ENCODE peak calls at places on chromosomes 2 and 18, in nine cellular contexts. H is A549, B is left lung, L is IMR-90, D is fibroblast of lung, P is lower lobe of right lung, G is H9, T is left ventricle myocardium inferior, E is right lobe of liver. K is an unnamed sample.

GRCh38 chr2:197209274-197209673 is 101.3 kb downstream of the ANKRD44 start:
- DNase-seq in L (no peak), H (no peak), B (no peak), E (no peak), T (no peak), P (no peak), G (no peak), D (no peak), K (no peak)

GRCh38 chr18:6885992-6886823 is 156.7 kb downstream of the ARHGAP28 start:
- DNase-seq in P (no peak), G (no peak), E (peak), T (no peak), L (peak), B (no peak), H (peak), D (peak), K (peak)

GRCh38 chr18:61926532-61926931 is 33.7 kb upstream of the RNF152 start:
- DNase-seq in P (no peak), B (no peak), D (no peak), H (no peak), L (no peak), G (no peak), E (no peak), T (no peak), K (no peak)

GRCh38 chr18:10942998-10943397 is 206.4 kb downstream of the PIEZO2 start:
- DNase-seq in L (no peak), P (no peak), H (no peak), T (no peak), D (no peak), B (no peak), G (no peak), E (no peak), K (no peak)

GRCh38 chr2:44912660-44913059 is 28.8 kb upstream of the SIX3 start:
- DNase-seq in H (peak), E (no peak), P (no peak), B (no peak), D (peak), L (peak), G (no peak), T (no peak), K (no peak)

GRCh38 chr2:211344289-211344688 is 787.9 kb downstream of the CPS1 start:
- DNase-seq in B (no peak), D (no peak), L (no peak), E (no peak), H (no peak), T (no peak), P (no peak), G (no peak), K (no peak)

GRCh38 chr18:45370190-45371010 is 244.9 kb upstream of the SLC14A2 start:
- DNase-seq in D (peak), L (no peak), E (no peak), B (no peak), P (no peak), H (no peak), G (no peak), T (no peak), K (no peak)

GRCh38 chr2:185970148-185970852 is 231.7 kb downstream of the FSIP2 start:
- DNase-seq in G (no peak), E (no peak), T (no peak), D (peak), B (no peak), H (no peak), L (no peak), P (no peak), K (no peak)

GRCh38 chr18:11578799-11579198 is 30.6 kb upstream of the SLC35G4 start:
- DNase-seq in T (no peak), H (no peak), B (no peak), L (no peak), G (no peak), P (no peak), D (no peak), E (no peak), K (no peak)

GRCh38 chr18:13461488-13461887 is 242.9 kb downstream of the LDLRAD4 start:
- DNase-seq in L (no peak), E (no peak), G (no peak), T (no peak), H (no peak), D (no peak), B (no peak), P (no peak), K (no peak)

GRCh38 chr2:26630669-26631360 is 10.4 kb downstream of the CIB4 start:
- DNase-seq in E (no peak), B (no peak), G (peak), L (peak), P (peak), T (no peak), H (peak), D (no peak), K (no peak)

GRCh38 chr18:59509477-59510173 is 150.6 kb upstream of the LMAN1 start:
- DNase-seq in G (no peak), B (no peak), P (no peak), E (no peak), D (peak), L (no peak), T (peak), H (no peak), K (no peak)

GRCh38 chr2:218129756-218130155 is 3.9 kb downstream of the CXCR2 start:
- DNase-seq in H (no peak), B (no peak), E (no peak), D (peak), P (no peak), L (peak), T (no peak), G (no peak), K (no peak)

GRCh38 chr2:196131384-196131861 is 40.0 kb downstream of the STK17B start:
- DNase-seq in E (no peak), L (peak), B (no peak), H (peak), D (peak), T (no peak), G (peak), P (peak), K (no peak)

GRCh38 chr2:98134601-98135000 is 47.6 kb downstream of the VWA3B start:
- DNase-seq in E (no peak), L (no peak), D (no peak), T (no peak), H (no peak), P (no peak), B (no peak), G (no peak), K (no peak)

GRCh38 chr2:64998658-64999061 is 9.5 kb downstream of the SLC1A4 start:
- DNase-seq in E (peak), G (no peak), T (no peak), L (peak), D (no peak), B (no peak), P (no peak), H (no peak), K (no peak)

GRCh38 chr2:233446616-233447305 is 92.5 kb downstream of the DGKD start:
- DNase-seq in L (no peak), H (no peak), P (peak), B (peak), T (no peak), D (no peak), G (no peak), E (peak), K (no peak)

GRCh38 chr2:233448565-233448964 is 94.3 kb downstream of the DGKD start:
- DNase-seq in H (peak), B (no peak), E (peak), D (peak), L (no peak), T (no peak), P (no peak), G (no peak), K (no peak)

GRCh38 chr2:233449071-233449901 is 95.0 kb downstream of the DGKD start:
- DNase-seq in H (peak), T (no peak), D (peak), L (peak), G (peak), B (no peak), P (peak), E (peak), K (no peak)

GRCh38 chr2:233447506-233448219 is 93.4 kb downstream of the DGKD start:
- DNase-seq in G (no peak), D (no peak), T (no peak), P (peak), L (no peak), H (no peak), E (peak), B (no peak), K (no peak)

GRCh38 chr2:233448220-233448559 is 93.9 kb downstream of the DGKD start:
- DNase-seq in H (peak), G (peak), B (no peak), D (no peak), P (no peak), E (peak), T (no peak), L (no peak), K (no peak)
- TF ChIP-seq CTCF in H (peak), G (peak), B (no peak), D (no peak), P (no peak), E (no peak), T (peak), L (peak), K (peak)

DNA sequence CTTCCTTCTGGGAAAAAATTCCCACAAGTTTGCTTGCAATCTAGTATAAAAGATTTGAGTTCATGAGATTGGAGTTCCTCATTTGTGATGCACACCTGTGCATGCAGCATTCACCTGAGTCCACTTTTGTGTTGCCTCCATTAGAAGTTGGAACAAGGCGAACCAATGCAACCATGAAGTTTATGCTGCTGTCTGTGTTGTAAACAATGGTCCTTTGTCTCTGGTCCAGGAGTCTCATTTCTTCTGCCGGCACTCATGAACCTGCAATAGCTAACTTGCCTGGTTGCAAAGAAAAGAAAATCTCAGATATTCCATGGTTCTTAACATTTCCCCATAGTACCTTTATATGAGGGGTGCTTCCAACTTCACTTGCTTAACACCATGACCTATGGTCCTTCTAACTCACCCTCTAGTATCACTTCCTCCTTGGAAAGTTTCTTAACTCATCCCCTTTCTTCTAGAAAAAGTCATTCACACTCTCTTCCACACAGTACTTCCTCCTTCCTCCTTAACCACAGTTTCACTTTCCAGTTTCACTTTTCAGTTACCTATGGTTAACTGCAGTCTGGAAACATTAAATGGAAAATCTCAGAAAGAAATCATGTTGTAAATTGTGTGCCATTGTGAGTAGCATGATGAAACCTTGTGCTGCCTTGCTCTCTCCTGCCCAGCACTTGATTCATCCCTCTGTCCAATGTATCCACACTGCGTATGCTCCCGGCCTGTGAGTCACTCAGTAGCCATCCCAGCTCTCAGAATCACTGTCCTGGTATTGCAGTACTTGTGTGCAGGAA is 128.8 kb upstream of the TRIB2 start:
- DNase-seq in T (no peak), B (no peak), G (no peak), H (peak), D (peak), L (peak), P (no peak), E (no peak), K (no peak)
- H3K27ac ChIP-seq in T (no peak), B (no peak), G (no peak), H (no peak), D (peak), L (peak), P (peak), E (no peak), K (no peak)

DNA sequence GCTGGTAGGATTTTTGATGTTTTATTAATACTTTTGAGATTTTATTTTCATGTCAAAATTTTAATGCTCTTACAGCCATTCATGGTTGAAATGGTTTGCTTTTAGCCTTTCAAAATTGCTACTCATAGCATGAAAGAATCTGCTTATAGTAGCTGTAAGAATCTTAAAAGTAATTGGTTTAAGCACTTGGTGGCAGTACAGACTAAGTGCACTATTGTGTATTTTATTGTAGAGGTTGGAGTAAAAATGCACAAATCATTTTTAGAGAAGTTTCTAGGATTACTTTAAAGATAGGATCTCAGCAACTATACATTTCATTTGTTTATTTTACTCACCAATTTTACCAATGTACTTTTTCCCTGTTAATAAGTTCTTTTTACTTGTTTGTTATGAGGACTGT is 205.8 kb downstream of the SPAG16 start:
- DNase-seq in E (no peak), G (no peak), L (no peak), B (no peak), D (no peak), T (no peak), P (no peak), H (no peak), K (no peak)
- TF ChIP-seq CTCF in E (no peak), G (peak), L (no peak), B (no peak), D (no peak), T (peak), P (no peak), H (no peak), K (peak)

DNA sequence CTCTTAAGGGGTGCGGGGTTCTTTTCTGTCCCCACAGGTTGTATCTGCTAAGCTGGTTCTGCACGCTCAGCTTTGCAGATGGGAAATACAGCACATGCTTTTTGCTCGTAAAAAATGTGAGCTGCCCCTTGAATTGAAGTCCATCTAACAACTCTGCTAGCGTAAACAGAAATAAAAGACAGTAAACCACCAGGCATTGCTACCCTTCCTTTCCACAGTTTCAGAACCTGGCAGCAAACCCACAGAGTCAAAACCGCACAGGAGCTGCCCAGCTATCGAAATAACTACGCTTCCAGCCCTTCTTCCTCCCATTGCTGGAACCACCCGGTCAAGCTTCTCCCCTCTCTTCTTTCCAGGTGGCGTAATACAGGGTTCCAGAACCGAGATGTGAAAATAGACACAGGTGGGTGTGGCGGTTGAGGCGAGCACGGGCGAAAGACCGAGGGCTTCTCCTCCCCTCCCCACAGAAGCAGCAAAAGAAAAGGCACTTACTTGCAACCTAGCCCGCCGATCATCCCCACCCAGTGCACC is 474 bp downstream of the SCN9A start:
- DNase-seq in G (no peak), T (no peak), H (peak), B (no peak), D (peak), L (peak), E (peak), P (no peak), K (no peak)
- H3K27ac ChIP-seq in G (no peak), T (peak), H (peak), B (peak), D (peak), L (peak), E (no peak), P (peak), K (no peak)

GRCh38 chr2:221853297-221853696 is 281.2 kb upstream of the EPHA4 start:
- DNase-seq in G (no peak), H (no peak), B (no peak), E (no peak), P (no peak), D (no peak), T (no peak), L (no peak), K (no peak)
- TF ChIP-seq CTCF in G (no peak), H (no peak), B (no peak), E (no peak), P (no peak), D (no peak), T (no peak), L (no peak), K (no peak)

GRCh38 chr18:36709315-36709714 is 119.5 kb downstream of the TPGS2 start:
- DNase-seq in L (no peak), E (no peak), P (no peak), H (no peak), D (no peak), T (no peak), G (no peak), B (no peak), K (no peak)
- H3K27ac ChIP-seq in L (no peak), E (no peak), P (no peak), H (no peak), D (no peak), T (peak), G (no peak), B (no peak), K (no peak)

GRCh38 chr18:24009651-24010333 is 4.8 kb upstream of the TTC39C start:
- DNase-seq in T (no peak), H (no peak), D (no peak), B (no peak), L (no peak), P (no peak), G (no peak), E (no peak), K (no peak)
- TF ChIP-seq CTCF in T (no peak), H (no peak), D (no peak), B (no peak), L (no peak), P (no peak), G (no peak), E (no peak), K (no peak)

GRCh38 chr2:69195706-69196105 is 182.7 kb downstream of the ANTXR1 start:
- DNase-seq in G (no peak), E (no peak), B (no peak), L (no peak), P (no peak), T (no peak), D (no peak), H (no peak), K (no peak)
- H3K27ac ChIP-seq in G (no peak), E (no peak), B (no peak), L (peak), P (no peak), T (no peak), D (peak), H (no peak), K (no peak)

GRCh38 chr2:136932700-136933099 is 167.4 kb downstream of the THSD7B start:
- DNase-seq in B (no peak), T (no peak), E (no peak), G (peak), P (no peak), L (no peak), D (no peak), H (peak), K (no peak)

GRCh38 chr2:136929531-136929930 is 164.2 kb downstream of the THSD7B start:
- DNase-seq in H (no peak), G (no peak), E (no peak), P (no peak), T (no peak), B (no peak), D (no peak), L (no peak), K (no peak)

DNA sequence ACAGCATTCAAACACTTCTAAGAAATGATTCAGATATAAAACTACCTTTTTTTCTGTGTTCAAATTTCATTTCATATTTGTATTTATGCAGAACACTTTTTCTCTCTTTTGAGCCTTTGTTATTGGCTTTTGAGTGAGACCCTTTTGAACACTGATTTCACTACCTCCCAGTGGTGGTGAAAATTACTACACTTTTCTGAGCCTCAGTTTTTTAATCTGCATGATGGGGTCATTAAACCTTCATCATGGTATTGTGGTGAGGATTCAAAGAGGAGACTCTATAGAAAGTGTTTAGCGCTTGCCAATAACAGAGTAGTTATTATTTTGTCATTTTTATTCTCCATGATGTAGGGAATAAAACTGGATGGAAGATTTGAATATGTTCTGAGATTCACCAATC is 169.8 kb downstream of the THSD7B start:
- DNase-seq in H (no peak), E (no peak), B (no peak), T (no peak), G (no peak), D (no peak), P (no peak), L (no peak), K (no peak)
- TF ChIP-seq CTCF in H (no peak), E (no peak), B (no peak), T (no peak), G (peak), D (no peak), P (no peak), L (no peak), K (no peak)

K was measured in heart right ventricle.